ENCODE peak calls at places on chromosomes 2 and 18, in seven cellular contexts. One of them, this sample, is unnamed.

GRCh38 chr18:23992119-23992940 is 22.2 kb upstream of the TTC39C start:
- DNase-seq in fibroblast of mammary gland: no peak
- DNase-seq in brain microvascular endothelial cell: no peak
- DNase-seq in BJ: no peak
- DNase-seq in esophagus squamous epithelium: no peak
- DNase-seq in AG04450: no peak
- DNase-seq in choroid plexus epithelial cell: no peak
- DNase-seq in this sample: no peak

GRCh38 chr2:223668302-223668998 is 66.3 kb upstream of the SCG2 start:
- DNase-seq in fibroblast of mammary gland: peak
- DNase-seq in brain microvascular endothelial cell: peak
- DNase-seq in BJ: no peak
- DNase-seq in esophagus squamous epithelium: no peak
- DNase-seq in AG04450: no peak
- DNase-seq in choroid plexus epithelial cell: peak
- DNase-seq in this sample: no peak

GRCh38 chr2:213251618-213252017 is 32.6 kb upstream of the SPAG16 start:
- DNase-seq in fibroblast of mammary gland: peak
- DNase-seq in brain microvascular endothelial cell: no peak
- DNase-seq in BJ: peak
- DNase-seq in esophagus squamous epithelium: no peak
- DNase-seq in AG04450: peak
- DNase-seq in choroid plexus epithelial cell: peak
- DNase-seq in this sample: peak

GRCh38 chr2:147173186-147173575 is 671.6 kb upstream of the ACVR2A start:
- DNase-seq in fibroblast of mammary gland: peak
- DNase-seq in brain microvascular endothelial cell: no peak
- DNase-seq in BJ: peak
- DNase-seq in esophagus squamous epithelium: no peak
- DNase-seq in AG04450: no peak
- DNase-seq in choroid plexus epithelial cell: peak
- DNase-seq in this sample: no peak

GRCh38 chr2:181185428-181185827 is 205.0 kb downstream of the UBE2E3 start:
- DNase-seq in fibroblast of mammary gland: no peak
- DNase-seq in brain microvascular endothelial cell: no peak
- DNase-seq in BJ: no peak
- DNase-seq in esophagus squamous epithelium: no peak
- DNase-seq in AG04450: no peak
- DNase-seq in choroid plexus epithelial cell: no peak
- DNase-seq in this sample: no peak

GRCh38 chr2:216633616-216634316 is 546 bp downstream of the IGFBP2 start:
- DNase-seq in fibroblast of mammary gland: no peak
- DNase-seq in brain microvascular endothelial cell: no peak
- DNase-seq in BJ: no peak
- DNase-seq in esophagus squamous epithelium: no peak
- DNase-seq in AG04450: no peak
- DNase-seq in choroid plexus epithelial cell: no peak
- DNase-seq in this sample: no peak

GRCh38 chr18:73669299-73669698 is 478.3 kb downstream of the FBXO15 start:
- DNase-seq in fibroblast of mammary gland: peak
- DNase-seq in brain microvascular endothelial cell: peak
- DNase-seq in BJ: no peak
- DNase-seq in esophagus squamous epithelium: no peak
- DNase-seq in AG04450: peak
- DNase-seq in choroid plexus epithelial cell: peak
- DNase-seq in this sample: peak

GRCh38 chr2:226756131-226756530 is 43.5 kb downstream of the IRS1 start:
- DNase-seq in fibroblast of mammary gland: peak
- DNase-seq in brain microvascular endothelial cell: peak
- DNase-seq in BJ: no peak
- DNase-seq in esophagus squamous epithelium: no peak
- DNase-seq in AG04450: peak
- DNase-seq in choroid plexus epithelial cell: peak
- DNase-seq in this sample: peak

GRCh38 chr2:47019991-47020681 is 104.5 kb upstream of the MCFD2 start:
- DNase-seq in fibroblast of mammary gland: no peak
- DNase-seq in brain microvascular endothelial cell: no peak
- DNase-seq in BJ: no peak
- DNase-seq in esophagus squamous epithelium: no peak
- DNase-seq in AG04450: no peak
- DNase-seq in choroid plexus epithelial cell: no peak
- DNase-seq in this sample: no peak

GRCh38 chr2:127589358-127589757 is 53.9 kb downstream of the MYO7B start:
- DNase-seq in fibroblast of mammary gland: no peak
- DNase-seq in brain microvascular endothelial cell: no peak
- DNase-seq in BJ: no peak
- DNase-seq in esophagus squamous epithelium: no peak
- DNase-seq in AG04450: no peak
- DNase-seq in choroid plexus epithelial cell: no peak
- DNase-seq in this sample: no peak

GRCh38 chr2:64251497-64252277 is 107.5 kb upstream of the PELI1 start:
- DNase-seq in fibroblast of mammary gland: no peak
- DNase-seq in brain microvascular endothelial cell: no peak
- DNase-seq in BJ: no peak
- DNase-seq in esophagus squamous epithelium: no peak
- DNase-seq in AG04450: no peak
- DNase-seq in choroid plexus epithelial cell: no peak
- DNase-seq in this sample: no peak

GRCh38 chr18:3448845-3449701 is 899 bp upstream of the TGIF1 start:
- DNase-seq in fibroblast of mammary gland: peak
- DNase-seq in brain microvascular endothelial cell: peak
- DNase-seq in BJ: peak
- DNase-seq in esophagus squamous epithelium: peak
- DNase-seq in AG04450: no peak
- DNase-seq in choroid plexus epithelial cell: peak
- DNase-seq in this sample: peak

DNA sequence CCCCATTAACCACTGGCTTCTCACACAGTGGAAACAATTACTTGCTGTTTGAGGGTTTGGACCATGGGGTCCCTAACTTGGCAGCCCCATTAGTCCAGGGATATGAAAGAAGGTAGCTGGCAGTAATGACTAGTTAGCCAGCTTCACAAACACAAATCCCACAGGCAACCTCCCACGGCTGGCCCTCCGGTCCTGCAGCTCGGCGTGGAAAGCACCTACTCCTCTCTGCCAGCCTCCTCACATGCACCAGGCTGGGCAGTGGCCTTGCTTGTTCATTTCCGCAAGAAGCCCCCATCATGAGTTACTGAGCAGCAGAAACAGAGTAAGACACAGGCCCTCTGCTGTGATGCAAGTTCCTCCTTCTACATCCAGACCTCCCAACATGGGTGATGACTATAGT is 13.7 kb downstream of the C1QL2 start:
- DNase-seq in fibroblast of mammary gland: no peak
- DNase-seq in brain microvascular endothelial cell: no peak
- DNase-seq in BJ: no peak
- DNase-seq in esophagus squamous epithelium: no peak
- DNase-seq in AG04450: no peak
- DNase-seq in choroid plexus epithelial cell: no peak
- DNase-seq in this sample: no peak
- H3K4me3 ChIP-seq in fibroblast of mammary gland: no peak
- H3K4me3 ChIP-seq in brain microvascular endothelial cell: no peak
- H3K4me3 ChIP-seq in BJ: no peak
- H3K4me3 ChIP-seq in esophagus squamous epithelium: no peak
- H3K4me3 ChIP-seq in AG04450: no peak
- H3K4me3 ChIP-seq in choroid plexus epithelial cell: no peak
- H3K4me3 ChIP-seq in this sample: no peak

GRCh38 chr2:5188636-5189035 is 503.5 kb upstream of the SOX11 start:
- DNase-seq in fibroblast of mammary gland: no peak
- DNase-seq in brain microvascular endothelial cell: no peak
- DNase-seq in BJ: no peak
- DNase-seq in esophagus squamous epithelium: no peak
- DNase-seq in AG04450: no peak
- DNase-seq in choroid plexus epithelial cell: peak
- DNase-seq in this sample: no peak
- H3K4me3 ChIP-seq in fibroblast of mammary gland: no peak
- H3K4me3 ChIP-seq in brain microvascular endothelial cell: no peak
- H3K4me3 ChIP-seq in BJ: no peak
- H3K4me3 ChIP-seq in esophagus squamous epithelium: no peak
- H3K4me3 ChIP-seq in AG04450: no peak
- H3K4me3 ChIP-seq in choroid plexus epithelial cell: no peak
- H3K4me3 ChIP-seq in this sample: no peak

DNA sequence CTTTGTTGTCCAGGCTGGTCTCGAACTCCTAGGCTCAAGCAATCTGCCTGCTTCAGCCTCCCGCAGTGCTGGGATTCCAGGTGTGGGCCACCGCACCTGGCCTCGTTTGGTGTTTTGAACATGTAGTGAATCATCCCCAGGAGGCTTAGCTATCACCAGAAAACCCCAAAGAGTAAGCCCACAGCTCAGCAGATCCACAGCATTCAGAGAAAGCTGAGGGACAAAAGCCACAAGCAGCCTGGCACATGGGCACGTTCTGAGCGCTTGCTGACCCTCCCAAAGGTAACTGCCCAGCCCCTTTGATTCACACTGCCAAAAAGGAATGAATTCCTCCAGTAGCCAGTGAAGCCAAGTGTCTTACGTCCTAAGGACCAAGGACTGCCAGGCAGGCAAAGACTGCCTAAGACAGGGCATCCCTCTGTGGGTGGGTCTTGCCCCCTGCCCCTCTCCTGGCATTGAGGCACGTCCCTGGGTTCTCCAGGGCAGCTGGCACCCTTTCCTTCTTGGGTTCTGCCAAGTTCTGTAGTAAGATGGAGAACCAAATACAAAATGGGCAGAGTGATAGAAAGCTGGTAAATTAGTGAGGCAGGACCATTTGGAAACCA is 31.7 kb downstream of the MBP start:
- DNase-seq in fibroblast of mammary gland: peak
- DNase-seq in brain microvascular endothelial cell: no peak
- DNase-seq in BJ: no peak
- DNase-seq in esophagus squamous epithelium: no peak
- DNase-seq in AG04450: no peak
- DNase-seq in choroid plexus epithelial cell: no peak
- DNase-seq in this sample: no peak
- H3K4me3 ChIP-seq in fibroblast of mammary gland: no peak
- H3K4me3 ChIP-seq in brain microvascular endothelial cell: no peak
- H3K4me3 ChIP-seq in BJ: peak
- H3K4me3 ChIP-seq in esophagus squamous epithelium: no peak
- H3K4me3 ChIP-seq in AG04450: peak
- H3K4me3 ChIP-seq in choroid plexus epithelial cell: no peak
- H3K4me3 ChIP-seq in this sample: no peak

DNA sequence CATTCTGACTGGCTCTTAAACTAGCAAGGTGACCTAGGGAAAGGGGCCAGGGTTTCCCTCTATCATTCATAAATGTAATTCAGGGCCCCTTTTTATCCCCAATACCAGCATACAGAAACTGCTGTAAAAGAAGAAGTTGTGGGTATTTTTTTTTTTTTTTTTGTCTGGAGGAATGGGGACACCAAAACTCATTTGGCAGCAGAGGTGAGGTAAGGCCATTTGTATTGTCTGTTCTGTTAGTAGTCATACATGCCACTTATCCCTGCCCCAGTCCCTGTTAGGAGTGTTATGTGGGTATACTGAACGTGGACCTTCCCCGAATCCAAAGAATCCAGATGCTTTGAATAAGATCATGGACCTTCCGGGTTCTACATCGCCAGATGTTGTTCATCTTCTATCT is 1.7 kb downstream of the SEPTIN2 start:
- DNase-seq in fibroblast of mammary gland: no peak
- DNase-seq in brain microvascular endothelial cell: no peak
- DNase-seq in BJ: no peak
- DNase-seq in esophagus squamous epithelium: no peak
- DNase-seq in AG04450: no peak
- DNase-seq in choroid plexus epithelial cell: no peak
- DNase-seq in this sample: no peak
- H3K4me3 ChIP-seq in fibroblast of mammary gland: peak
- H3K4me3 ChIP-seq in brain microvascular endothelial cell: peak
- H3K4me3 ChIP-seq in BJ: peak
- H3K4me3 ChIP-seq in esophagus squamous epithelium: peak
- H3K4me3 ChIP-seq in AG04450: peak
- H3K4me3 ChIP-seq in choroid plexus epithelial cell: peak
- H3K4me3 ChIP-seq in this sample: peak

GRCh38 chr2:125085904-125086303 is 1060.8 kb downstream of the CNTNAP5 start:
- DNase-seq in fibroblast of mammary gland: no peak
- DNase-seq in brain microvascular endothelial cell: no peak
- DNase-seq in BJ: no peak
- DNase-seq in esophagus squamous epithelium: no peak
- DNase-seq in AG04450: no peak
- DNase-seq in choroid plexus epithelial cell: no peak
- DNase-seq in this sample: no peak

GRCh38 chr2:125086313-125087184 is 1061.5 kb downstream of the CNTNAP5 start:
- DNase-seq in fibroblast of mammary gland: no peak
- DNase-seq in brain microvascular endothelial cell: no peak
- DNase-seq in BJ: no peak
- DNase-seq in esophagus squamous epithelium: no peak
- DNase-seq in AG04450: no peak
- DNase-seq in choroid plexus epithelial cell: no peak
- DNase-seq in this sample: no peak
- H3K4me3 ChIP-seq in fibroblast of mammary gland: no peak
- H3K4me3 ChIP-seq in brain microvascular endothelial cell: no peak
- H3K4me3 ChIP-seq in BJ: no peak
- H3K4me3 ChIP-seq in esophagus squamous epithelium: no peak
- H3K4me3 ChIP-seq in AG04450: no peak
- H3K4me3 ChIP-seq in choroid plexus epithelial cell: no peak
- H3K4me3 ChIP-seq in this sample: no peak

DNA sequence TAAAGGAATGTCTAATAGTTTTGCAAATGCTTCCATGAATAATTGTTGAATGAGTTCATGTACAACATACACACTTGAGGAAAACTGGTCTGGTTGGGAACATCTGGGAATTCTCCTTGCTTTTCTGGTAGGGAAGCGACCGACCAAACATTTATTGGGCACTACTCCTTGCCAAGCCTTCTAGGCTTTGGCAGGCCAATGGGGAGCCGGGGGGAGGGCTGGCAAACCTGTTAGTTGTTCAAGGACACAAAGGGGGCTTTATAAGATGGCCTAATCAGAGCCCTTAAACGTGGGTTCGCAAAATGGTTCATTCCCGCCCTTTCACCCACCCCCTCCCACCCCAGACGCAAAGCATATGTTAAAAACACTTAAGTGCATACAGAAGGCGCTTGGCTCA is 902 bp upstream of the VSNL1 start:
- DNase-seq in fibroblast of mammary gland: peak
- DNase-seq in brain microvascular endothelial cell: no peak
- DNase-seq in BJ: no peak
- DNase-seq in esophagus squamous epithelium: no peak
- DNase-seq in AG04450: no peak
- DNase-seq in choroid plexus epithelial cell: peak
- DNase-seq in this sample: no peak
- H3K4me3 ChIP-seq in fibroblast of mammary gland: no peak
- H3K4me3 ChIP-seq in brain microvascular endothelial cell: peak
- H3K4me3 ChIP-seq in BJ: no peak
- H3K4me3 ChIP-seq in esophagus squamous epithelium: peak
- H3K4me3 ChIP-seq in AG04450: peak
- H3K4me3 ChIP-seq in choroid plexus epithelial cell: no peak
- H3K4me3 ChIP-seq in this sample: peak

GRCh38 chr18:57543560-57543959 is 42.9 kb downstream of the FECH start:
- DNase-seq in fibroblast of mammary gland: no peak
- DNase-seq in brain microvascular endothelial cell: no peak
- DNase-seq in BJ: no peak
- DNase-seq in esophagus squamous epithelium: no peak
- DNase-seq in AG04450: no peak
- DNase-seq in choroid plexus epithelial cell: no peak
- DNase-seq in this sample: no peak
- H3K4me3 ChIP-seq in fibroblast of mammary gland: no peak
- H3K4me3 ChIP-seq in brain microvascular endothelial cell: no peak
- H3K4me3 ChIP-seq in BJ: no peak
- H3K4me3 ChIP-seq in esophagus squamous epithelium: no peak
- H3K4me3 ChIP-seq in AG04450: no peak
- H3K4me3 ChIP-seq in choroid plexus epithelial cell: no peak
- H3K4me3 ChIP-seq in this sample: no peak

GRCh38 chr2:60351321-60351720 is 202.1 kb downstream of the BCL11A start:
- DNase-seq in fibroblast of mammary gland: no peak
- DNase-seq in brain microvascular endothelial cell: no peak
- DNase-seq in BJ: no peak
- DNase-seq in esophagus squamous epithelium: no peak
- DNase-seq in AG04450: no peak
- DNase-seq in choroid plexus epithelial cell: no peak
- DNase-seq in this sample: no peak
- H3K4me3 ChIP-seq in fibroblast of mammary gland: no peak
- H3K4me3 ChIP-seq in brain microvascular endothelial cell: no peak
- H3K4me3 ChIP-seq in BJ: no peak
- H3K4me3 ChIP-seq in esophagus squamous epithelium: no peak
- H3K4me3 ChIP-seq in AG04450: no peak
- H3K4me3 ChIP-seq in choroid plexus epithelial cell: no peak
- H3K4me3 ChIP-seq in this sample: no peak

GRCh38 chr2:144938308-144938709 is 418.4 kb upstream of the ZEB2 start:
- DNase-seq in fibroblast of mammary gland: peak
- DNase-seq in brain microvascular endothelial cell: peak
- DNase-seq in BJ: peak
- DNase-seq in esophagus squamous epithelium: no peak
- DNase-seq in AG04450: peak
- DNase-seq in choroid plexus epithelial cell: peak
- DNase-seq in this sample: peak
- H3K4me3 ChIP-seq in fibroblast of mammary gland: no peak
- H3K4me3 ChIP-seq in brain microvascular endothelial cell: no peak
- H3K4me3 ChIP-seq in BJ: no peak
- H3K4me3 ChIP-seq in esophagus squamous epithelium: no peak
- H3K4me3 ChIP-seq in AG04450: no peak
- H3K4me3 ChIP-seq in choroid plexus epithelial cell: no peak
- H3K4me3 ChIP-seq in this sample: no peak